ENCODE peak calls at places on chromosomes 4 and X, in six cellular contexts. T is SK-N-SH, M is HepG2, B is K562, Y is GM12878, N is H1. L is an unnamed sample.

GRCh38 chrX:138877746-138878145 is 166.2 kb upstream of the FGF13 start:
- DNase-seq in B (no peak), M (no peak), N (no peak), T (no peak), Y (no peak), L (no peak)

GRCh38 chrX:110310896-110311295 is 7.0 kb downstream of the AMMECR1 start:
- DNase-seq in N (no peak), Y (no peak), B (peak), T (no peak), M (no peak), L (no peak)

GRCh38 chrX:27675493-27675892 is 85.3 kb downstream of the DCAF8L2 start:
- DNase-seq in N (no peak), B (no peak), M (no peak), Y (no peak), T (no peak), L (no peak)

GRCh38 chr4:1285790-1286553 is 3.7 kb upstream of the MAEA start:
- DNase-seq in T (no peak), B (peak), N (no peak), Y (no peak), M (peak), L (peak)

GRCh38 chr4:52202251-52202779 is 151.2 kb downstream of the SPATA18 start:
- DNase-seq in T (no peak), B (no peak), M (no peak), N (no peak), Y (no peak), L (no peak)

GRCh38 chrX:40423299-40423698 is 157.5 kb upstream of the ATP6AP2 start:
- DNase-seq in B (no peak), Y (no peak), T (no peak), N (no peak), M (no peak), L (no peak)

GRCh38 chrX:25191403-25191802 is 175.6 kb upstream of the ARX start:
- DNase-seq in T (no peak), N (no peak), M (no peak), Y (no peak), B (peak), L (no peak)

GRCh38 chr4:21184788-21185187 is 484.5 kb downstream of the PACRGL start:
- DNase-seq in N (no peak), Y (no peak), T (no peak), M (no peak), B (no peak), L (no peak)

GRCh38 chr4:180567080-180567479 is 1676.1 kb upstream of the TENM3 start:
- DNase-seq in T (no peak), Y (no peak), M (no peak), B (no peak), N (no peak), L (no peak)

GRCh38 chr4:87919951-87920350 is 55.6 kb upstream of the SPP1 start:
- DNase-seq in B (no peak), N (no peak), M (no peak), Y (no peak), T (no peak), L (peak)

GRCh38 chr4:155444695-155445094 is 67.9 kb upstream of the MAP9 start:
- DNase-seq in N (no peak), Y (no peak), M (no peak), B (no peak), T (no peak), L (no peak)

GRCh38 chrX:77595848-77596247 is 148.7 kb downstream of the FGF16 start:
- DNase-seq in M (no peak), N (no peak), B (no peak), Y (no peak), T (no peak), L (no peak)

GRCh38 chr4:53505947-53506346 is 85.3 kb downstream of the LNX1 start:
- DNase-seq in Y (no peak), T (no peak), N (no peak), M (no peak), B (peak), L (no peak)

GRCh38 chrX:68835468-68835867 is 6.6 kb downstream of the EFNB1 start:
- DNase-seq in Y (no peak), N (no peak), T (no peak), B (no peak), M (no peak), L (no peak)

GRCh38 chrX:56783450-56783831 is 54.4 kb downstream of the NBDY start:
- DNase-seq in M (no peak), T (peak), B (peak), Y (peak), N (no peak), L (peak)

GRCh38 chrX:72620550-72621145 is 48.0 kb upstream of the HDAC8 start:
- DNase-seq in T (no peak), Y (no peak), B (peak), M (peak), N (no peak), L (no peak)

GRCh38 chr4:80073362-80074008 is 456 bp upstream of the ANTXR2 start:
- DNase-seq in N (no peak), B (no peak), M (no peak), T (no peak), Y (peak), L (peak)

GRCh38 chrX:44748014-44748413 is 95.8 kb upstream of the DUSP21 start:
- DNase-seq in M (no peak), N (no peak), Y (no peak), B (peak), T (peak), L (no peak)

GRCh38 chrX:97117572-97117971 is 233.9 kb downstream of the RPA4 start:
- DNase-seq in Y (no peak), B (no peak), M (no peak), N (no peak), T (no peak), L (no peak)

GRCh38 chr4:137299281-137299680 is 233.0 kb downstream of the PCDH18 start:
- DNase-seq in M (no peak), N (no peak), T (no peak), B (no peak), Y (no peak), L (no peak)

GRCh38 chr4:101417046-101417445 is 69.7 kb upstream of the PPP3CA start:
- DNase-seq in T (no peak), N (no peak), Y (no peak), M (no peak), B (no peak), L (no peak)

GRCh38 chrX:69538321-69538876 is 34.3 kb downstream of the NALF2 start:
- DNase-seq in Y (no peak), N (peak), M (peak), T (peak), B (peak), L (peak)

GRCh38 chrX:50579955-50580354 is 109.3 kb upstream of the DGKK start:
- DNase-seq in M (peak), T (peak), Y (peak), N (no peak), B (peak), L (peak)

GRCh38 chr4:47167391-47167790 is 136.0 kb downstream of the GABRB1 start:
- DNase-seq in Y (no peak), T (no peak), B (no peak), N (no peak), M (no peak), L (no peak)

GRCh38 chrX:108261541-108262218 is 170.1 kb downstream of the ATG4A start:
- DNase-seq in B (no peak), Y (no peak), M (peak), N (no peak), T (no peak), L (no peak)

GRCh38 chr4:168711197-168712120 is 214.6 kb downstream of the PALLD start:
- DNase-seq in M (no peak), Y (no peak), N (no peak), T (no peak), B (no peak), L (no peak)

GRCh38 chr4:41072021-41072777 is 142.1 kb downstream of the APBB2 start:
- DNase-seq in M (no peak), Y (peak), T (no peak), B (no peak), N (no peak), L (no peak)

GRCh38 chr4:13944095-13944501 is 316.6 kb upstream of the BOD1L1 start:
- DNase-seq in Y (no peak), T (no peak), M (no peak), B (no peak), N (no peak), L (no peak)

GRCh38 chr4:132540268-132540667 is 608.8 kb upstream of the PCDH10 start:
- DNase-seq in N (no peak), M (no peak), Y (no peak), T (no peak), B (no peak), L (no peak)

GRCh38 chr4:132542228-132542627 is 606.9 kb upstream of the PCDH10 start:
- DNase-seq in T (no peak), M (no peak), Y (no peak), B (no peak), N (no peak), L (no peak)

DNA sequence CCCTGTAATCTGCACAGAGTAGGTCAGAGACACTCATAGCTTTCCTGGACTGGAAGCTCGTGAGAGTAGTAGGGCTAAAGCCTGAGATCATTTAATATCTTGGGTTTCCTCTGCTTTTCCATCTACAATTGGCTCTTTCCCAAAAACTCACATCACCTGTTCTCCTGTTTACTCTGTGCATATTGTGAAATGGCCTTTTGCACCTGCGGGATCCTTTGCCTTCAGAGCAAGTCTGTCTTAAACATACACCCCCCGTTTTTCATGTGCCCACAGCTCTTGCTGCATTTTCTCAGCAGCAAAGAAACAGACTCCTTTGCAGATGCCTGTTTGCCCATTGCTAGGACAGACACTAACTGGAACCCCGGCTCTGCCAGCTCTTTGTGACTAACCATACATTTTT is 608.3 kb upstream of the PCDH10 start:
- DNase-seq in N (no peak), B (no peak), M (no peak), Y (no peak), T (no peak), L (no peak)
- TF ChIP-seq GABPA in N (no peak), B (no peak), M (no peak), Y (no peak), T (no peak), L (no peak)

GRCh38 chr4:174523003-174523693 is 860 bp upstream of the HPGD start:
- DNase-seq in B (peak), M (no peak), N (no peak), T (no peak), Y (no peak), L (no peak)

GRCh38 chr4:174524242-174524641 is 2.0 kb upstream of the HPGD start:
- DNase-seq in N (no peak), B (peak), Y (no peak), T (no peak), M (no peak), L (no peak)

GRCh38 chr4:174520655-174521054 is 1.6 kb downstream of the HPGD start:
- DNase-seq in Y (no peak), B (no peak), M (no peak), N (no peak), T (no peak), L (no peak)

GRCh38 chr4:174521800-174522182 is 497 bp downstream of the HPGD start:
- DNase-seq in Y (no peak), B (peak), M (no peak), T (peak), N (no peak), L (no peak)

GRCh38 chr4:174522183-174523002 is at the start of gene HPGD:
- DNase-seq in Y (no peak), B (peak), N (peak), T (peak), M (no peak), L (peak)
- TF ChIP-seq CTCF in Y (no peak), B (no peak), N (no peak), T (no peak), M (no peak), L (no peak)

GRCh38 chr4:37595875-37596402 is 90.2 kb downstream of the RELL1 start:
- DNase-seq in Y (no peak), M (no peak), B (no peak), T (no peak), N (no peak), L (no peak)

GRCh38 chr4:37601527-37601926 is 84.6 kb downstream of the RELL1 start:
- DNase-seq in M (peak), Y (no peak), N (no peak), B (no peak), T (no peak), L (peak)

GRCh38 chr4:37597019-37597418 is 89.2 kb downstream of the RELL1 start:
- DNase-seq in T (no peak), N (no peak), M (peak), Y (no peak), B (no peak), L (no peak)

GRCh38 chr4:37602454-37603069 is 83.6 kb downstream of the RELL1 start:
- DNase-seq in B (no peak), N (no peak), T (no peak), M (no peak), Y (no peak), L (no peak)

GRCh38 chr4:37599092-37599800 is 86.9 kb downstream of the RELL1 start:
- DNase-seq in T (no peak), Y (no peak), N (no peak), M (peak), B (no peak), L (no peak)
- TF ChIP-seq GABPA in T (no peak), Y (no peak), N (no peak), M (no peak), B (no peak), L (no peak)

GRCh38 chrX:14697453-14697852 is 168.1 kb downstream of the GLRA2 start:
- DNase-seq in B (peak), Y (no peak), T (peak), N (no peak), M (peak), L (peak)
- TF ChIP-seq CTCF in B (peak), Y (peak), T (peak), N (peak), M (peak), L (peak)

DNA sequence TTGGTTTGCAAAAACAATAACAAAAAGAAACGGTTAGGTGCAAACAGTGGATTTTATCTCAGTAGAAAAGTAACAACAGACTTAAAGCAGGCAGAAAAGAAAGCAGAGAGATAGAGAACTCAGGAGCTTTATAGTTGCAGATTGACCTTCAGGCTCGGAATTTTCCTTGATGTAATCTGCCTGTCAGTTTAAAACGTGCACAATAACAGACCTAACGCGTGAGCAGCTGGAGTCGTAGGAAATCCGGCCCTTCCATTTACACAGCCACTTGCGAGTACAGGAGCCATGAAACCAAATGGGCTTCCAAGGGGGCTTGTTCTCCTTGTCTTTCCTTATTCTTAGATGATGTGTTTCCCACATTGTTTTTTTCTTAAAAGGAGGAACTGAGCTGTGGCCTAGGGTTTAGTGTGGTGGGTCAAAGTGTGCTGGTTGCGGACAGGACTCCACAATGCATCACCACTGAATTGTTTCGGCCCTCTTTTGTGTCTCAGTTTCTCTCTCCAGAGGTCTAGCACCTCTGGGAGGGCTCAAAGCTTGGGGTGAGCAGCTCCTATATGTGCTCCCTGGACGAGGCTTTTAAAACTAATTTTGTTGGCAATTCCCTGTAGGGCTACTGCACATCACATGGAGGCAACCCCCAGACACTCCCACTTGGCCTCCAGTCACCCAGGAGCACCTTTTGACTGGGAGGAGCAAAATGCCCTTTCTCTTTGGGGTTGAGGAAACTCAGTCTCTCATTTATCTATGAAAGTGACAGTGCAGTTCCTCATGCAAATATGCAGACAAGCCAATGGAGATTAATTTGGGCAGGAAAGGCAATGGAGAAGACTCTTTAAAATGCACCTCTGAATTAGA is 13.9 kb upstream of the MPP1 start:
- DNase-seq in N (no peak), B (peak), Y (no peak), M (no peak), T (no peak), L (no peak)
- TF ChIP-seq GABPA in N (no peak), B (no peak), Y (no peak), M (no peak), T (no peak), L (no peak)

GRCh38 chrX:7191681-7192110 is 43.7 kb upstream of the PUDP start:
- DNase-seq in Y (no peak), N (no peak), T (no peak), M (peak), B (no peak), L (no peak)
- TF ChIP-seq CTCF in Y (peak), N (peak), T (peak), M (peak), B (peak), L (no peak)

DNA sequence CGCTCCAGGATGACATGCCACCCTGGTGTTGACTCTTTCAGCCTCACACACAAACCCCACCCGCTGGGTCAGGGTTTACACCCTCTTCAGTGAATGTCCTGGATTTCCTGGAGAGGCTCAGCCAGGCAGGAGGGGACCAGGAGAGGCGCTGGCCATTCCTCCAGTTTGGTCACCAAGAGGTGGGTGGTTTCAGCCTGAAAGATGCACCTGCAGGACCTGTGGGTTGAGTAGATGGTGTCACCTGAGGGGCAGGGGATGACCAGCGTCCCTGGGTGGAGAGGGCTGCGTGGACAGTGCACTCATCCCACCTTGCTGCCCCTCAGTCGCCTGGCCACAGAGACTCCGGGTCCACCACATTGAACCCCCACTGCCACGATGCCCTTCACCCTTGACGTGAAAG is 179.7 kb downstream of the ASMT start:
- DNase-seq in Y (no peak), M (no peak), N (no peak), T (no peak), B (no peak), L (no peak)
- TF ChIP-seq GABPA in Y (no peak), M (no peak), N (no peak), T (no peak), B (no peak), L (no peak)